ENCODE peak calls at places on chromosomes 5 and 9, in ten cellular contexts. X, N, T, S, Z, J, O, B, W and V are unnamed samples.

GRCh38 chr9:127029548-127029947 is 92.9 kb downstream of the ANGPTL2 start:
- DNase-seq in X (no peak), N (no peak), T (no peak), S (no peak), Z (no peak), J (no peak), O (no peak), B (no peak), W (no peak), V (no peak)

GRCh38 chr5:151183451-151184245 is 26.1 kb upstream of the ANXA6 start:
- DNase-seq in X (no peak), N (no peak), T (no peak), S (no peak), Z (no peak), J (peak; percentile 37), O (no peak), B (no peak), W (no peak), V (no peak)

GRCh38 chr9:136759436-136760325 is 1.6 kb upstream of the LCN8 start:
- DNase-seq in X (no peak), N (no peak), T (no peak), S (peak; percentile 41), Z (no peak), J (no peak), O (no peak), B (no peak), W (no peak), V (no peak)

GRCh38 chr5:93395010-93395409 is 186.0 kb downstream of the NR2F1-AS1 start:
- DNase-seq in X (no peak), N (no peak), T (no peak), S (no peak), Z (no peak), J (no peak), O (no peak), B (no peak), W (no peak), V (no peak)

GRCh38 chr5:96297867-96298266 is 135.2 kb downstream of the PCSK1 start:
- DNase-seq in X (no peak), N (peak; percentile 96), T (no peak), S (no peak), Z (no peak), J (peak; percentile 45), O (no peak), B (peak; percentile 33), W (no peak), V (no peak)

GRCh38 chr9:557601-558201 is 283.8 kb upstream of the DMRT1 start:
- DNase-seq in X (no peak), N (no peak), T (no peak), S (no peak), Z (no peak), J (peak; percentile 85), O (peak; percentile 77), B (no peak), W (no peak), V (no peak)

GRCh38 chr5:98770158-98770910 is 3.1 kb upstream of the RGMB start:
- DNase-seq in X (peak; percentile 54), N (peak; percentile 71), T (peak; percentile 49), S (peak; percentile 59), Z (peak; percentile 36), J (no peak), O (peak; percentile 55), B (peak; percentile 49), W (peak; percentile 42), V (peak; percentile 56)

GRCh38 chr9:77440057-77440456 is 208.1 kb downstream of the GNA14 start:
- DNase-seq in X (no peak), N (peak; percentile 27), T (no peak), S (no peak), Z (no peak), J (no peak), O (peak; percentile 51), B (no peak), W (no peak), V (peak; percentile 81)

GRCh38 chr5:31990296-31990695 is 183.8 kb downstream of the GOLPH3 start:
- DNase-seq in X (no peak), N (no peak), T (no peak), S (no peak), Z (no peak), J (no peak), O (no peak), B (no peak), W (no peak), V (no peak)

GRCh38 chr5:41637869-41638268 is 127.5 kb upstream of the PLCXD3 start:
- DNase-seq in X (no peak), N (no peak), T (no peak), S (no peak), Z (no peak), J (no peak), O (no peak), B (peak; percentile 2), W (no peak), V (no peak)

GRCh38 chr5:151063590-151063989 is 17.2 kb downstream of the TNIP1 start:
- DNase-seq in X (no peak), N (no peak), T (no peak), S (no peak), Z (no peak), J (no peak), O (no peak), B (no peak), W (no peak), V (no peak)

GRCh38 chr5:142627371-142628217 is 58.3 kb downstream of the FGF1 start:
- DNase-seq in X (no peak), N (no peak), T (no peak), S (no peak), Z (no peak), J (no peak), O (no peak), B (no peak), W (no peak), V (no peak)

GRCh38 chr9:16207161-16207560 is 654.3 kb downstream of the CCDC171 start:
- DNase-seq in X (no peak), N (peak; percentile 74), T (no peak), S (no peak), Z (no peak), J (no peak), O (peak; percentile 31), B (peak; percentile 84), W (no peak), V (no peak)

GRCh38 chr9:87120610-87121009 is 173.3 kb upstream of the GAS1 start:
- DNase-seq in X (no peak), N (no peak), T (no peak), S (no peak), Z (no peak), J (no peak), O (no peak), B (no peak), W (peak; percentile 68), V (no peak)

GRCh38 chr9:108108802-108109448 is 619.4 kb upstream of the KLF4 start:
- DNase-seq in X (no peak), N (peak; percentile 47), T (no peak), S (no peak), Z (no peak), J (no peak), O (no peak), B (no peak), W (no peak), V (no peak)

GRCh38 chr9:127018935-127019334 is 103.5 kb downstream of the ANGPTL2 start:
- DNase-seq in X (no peak), N (peak; percentile 62), T (no peak), S (no peak), Z (no peak), J (no peak), O (no peak), B (no peak), W (no peak), V (no peak)

GRCh38 chr5:27855491-27855890 is 817.1 kb upstream of the CDH9 start:
- DNase-seq in X (no peak), N (peak; percentile 8), T (no peak), S (no peak), Z (no peak), J (no peak), O (no peak), B (no peak), W (no peak), V (no peak)

GRCh38 chr5:4395752-4396151 is 744.4 kb upstream of the ADAMTS16 start:
- DNase-seq in X (no peak), N (no peak), T (no peak), S (no peak), Z (no peak), J (no peak), O (no peak), B (no peak), W (no peak), V (no peak)

DNA sequence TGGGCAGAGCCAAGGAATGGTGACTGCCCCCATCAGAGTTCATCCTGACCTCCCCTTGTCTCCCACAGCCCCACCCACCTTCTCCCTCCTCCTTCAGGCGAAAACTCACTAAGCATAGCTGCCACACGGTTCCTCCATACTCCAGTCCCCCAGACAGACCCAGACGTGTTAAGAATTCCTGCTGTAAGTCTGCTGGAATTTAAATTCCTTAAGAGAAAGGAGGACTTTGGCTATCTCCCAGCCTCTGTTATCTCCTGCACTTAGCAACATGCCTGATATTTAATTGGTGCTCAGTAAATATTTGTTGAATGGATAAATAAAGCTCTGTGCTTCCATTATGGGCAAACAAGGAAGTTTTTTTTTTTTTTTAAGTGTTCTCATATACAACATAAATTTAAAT is 213.7 kb downstream of the RFK start:
- DNase-seq in X (no peak), N (peak; percentile 80), T (no peak), S (no peak), Z (no peak), J (peak; percentile 90), O (peak; percentile 15), B (no peak), W (peak; percentile 16), V (no peak)
- H3K4me3 ChIP-seq in X (no peak overlapping the region), N (no peak overlapping the region), T (no peak overlapping the region), S (no peak overlapping the region), Z (no peak overlapping the region), J (no peak overlapping the region), O (no peak overlapping the region), B (no peak overlapping the region), W (no peak overlapping the region), V (no peak overlapping the region)

GRCh38 chr9:113581865-113582697 is 118.6 kb downstream of the RGS3 start:
- DNase-seq in X (peak; percentile 84), N (no peak), T (peak; percentile 75), S (peak; percentile 90), Z (peak; percentile 81), J (no peak), O (no peak), B (peak; percentile 99), W (peak; percentile 48), V (peak; percentile 85)
- TF ChIP-seq CTCF in X (peak; percentile 36), N (no peak), T (no peak), S (peak; percentile 56), Z (peak; percentile 31), J (no peak), O (no peak), B (peak; percentile 64), W (no peak), V (no peak)

GRCh38 chr5:141362719-141363118 is 1.2 kb upstream of the PCDHGA5 start:
- DNase-seq in X (no peak), N (no peak), T (no peak), S (no peak), Z (no peak), J (no peak), O (no peak), B (no peak), W (no peak), V (no peak)
- H3K4me3 ChIP-seq in X (no peak overlapping the region), N (no peak overlapping the region), T (no peak overlapping the region), S (no peak overlapping the region), Z (no peak overlapping the region), J (no peak overlapping the region), O (no peak overlapping the region), B (no peak overlapping the region), W (no peak overlapping the region), V (no peak overlapping the region)

DNA sequence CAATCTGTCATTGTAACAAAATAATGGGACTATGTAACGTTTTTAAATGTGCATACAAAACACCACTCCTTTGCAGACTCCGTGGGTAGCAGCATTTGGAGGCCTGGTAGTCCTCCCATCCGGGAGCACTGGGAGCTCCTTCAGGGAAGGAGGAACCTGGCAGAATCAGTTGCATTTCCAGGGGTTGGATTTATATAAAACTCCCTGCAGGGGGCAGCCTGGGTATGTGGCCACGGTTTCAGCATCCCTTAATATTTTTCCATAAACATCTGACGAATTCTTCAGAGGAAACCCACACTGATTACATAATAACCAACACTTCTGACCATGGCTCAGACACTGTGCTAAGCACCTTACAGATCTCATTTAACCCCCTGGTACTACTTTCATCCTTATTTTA is 6.1 kb upstream of the AFAP1L1 start:
- DNase-seq in X (no peak), N (peak; percentile 81), T (no peak), S (no peak), Z (no peak), J (peak; percentile 44), O (no peak), B (no peak), W (no peak), V (no peak)
- TF ChIP-seq CTCF in X (no peak), N (peak; percentile 66), T (no peak), S (peak; percentile 43), Z (peak; percentile 35), J (peak; percentile 43), O (no peak), B (no peak), W (peak; percentile 13), V (no peak)